ENCODE peak calls at places on chromosomes 13 and 19, in four cellular contexts. M, U, A and V are unnamed samples.

GRCh38 chr13:102817907-102818306 is 19.0 kb downstream of the BIVM start:
- DNase-seq in M (no peak), U (no peak), A (no peak), V (no peak)

GRCh38 chr19:39390460-39390758 is 497 bp downstream of the PAF1 start:
- DNase-seq in M (peak), U (no peak), A (no peak), V (no peak)

GRCh38 chr13:40232321-40232720 is 434.1 kb downstream of the FOXO1 start:
- DNase-seq in M (no peak), U (peak), A (no peak), V (no peak)

GRCh38 chr19:16429066-16429758 is 42.6 kb downstream of the EPS15L1 start:
- DNase-seq in M (no peak), U (no peak), A (no peak), V (no peak)

GRCh38 chr13:74067818-74068217 is 66.4 kb downstream of the KLF12 start:
- DNase-seq in M (no peak), U (no peak), A (no peak), V (no peak)

GRCh38 chr19:36973021-36973843 is 57.1 kb downstream of the ZNF568 start:
- DNase-seq in M (peak), U (peak), A (peak), V (peak)

GRCh38 chr19:17255150-17255621 is 9.4 kb downstream of the USHBP1 start:
- DNase-seq in M (no peak), U (no peak), A (peak), V (no peak)

GRCh38 chr13:45811891-45812583 is 39.5 kb downstream of the SIAH3 start:
- DNase-seq in M (no peak), U (no peak), A (no peak), V (no peak)